ENCODE peak calls at places on chromosomes 6 and 20, in ten cellular contexts. L is nephron progenitor cell, B is GM06990, M is brain microvascular endothelial cell, U is A673, C is breast epithelium, D is left lung, S is HFF-Myc, E is IMR-90, N is pancreas. W is an unnamed sample.

GRCh38 chr6:137588472-137588871 is 94.3 kb upstream of the OLIG3 start:
- DNase-seq in L (no peak), B (no peak), M (no peak), U (peak; percentile 3), C (no peak), D (no peak), S (no peak), E (no peak), N (no peak), W (no peak)

GRCh38 chr6:2756687-2757224 is 6.0 kb upstream of the MYLK4 start:
- DNase-seq in L (no peak), B (no peak), M (no peak), U (no peak), C (no peak), D (no peak), S (no peak), E (peak; percentile 60), N (no peak), W (no peak)

GRCh38 chr6:137791281-137792159 is 75.5 kb upstream of the TNFAIP3 start:
- DNase-seq in L (no peak), B (no peak), M (no peak), U (no peak), C (no peak), D (no peak), S (no peak), E (no peak), N (no peak), W (no peak)

GRCh38 chr20:51160011-51160410 is 137.1 kb upstream of the KCNG1 start:
- DNase-seq in L (no peak), B (no peak), M (no peak), U (no peak), C (no peak), D (no peak), S (no peak), E (no peak), N (no peak), W (no peak)

GRCh38 chr6:100979269-100979668 is 98.1 kb upstream of the ASCC3 start:
- DNase-seq in L (peak; percentile 2), B (no peak), M (no peak), U (no peak), C (no peak), D (no peak), S (no peak), E (no peak), N (no peak), W (no peak)

GRCh38 chr20:2799688-2800589 is 488 bp downstream of the CPXM1 start:
- DNase-seq in L (peak; percentile 33), B (no peak), M (no peak), U (peak; percentile 36), C (no peak), D (no peak), S (no peak), E (peak; percentile 7), N (no peak), W (no peak)

GRCh38 chr20:58524814-58525213 is 9.6 kb upstream of the APCDD1L start:
- DNase-seq in L (no peak), B (no peak), M (no peak), U (no peak), C (no peak), D (no peak), S (peak; percentile 36), E (peak; percentile 85), N (no peak), W (no peak)

GRCh38 chr6:43178951-43179830 is 2.8 kb upstream of the CUL9 start:
- DNase-seq in L (no peak), B (no peak), M (no peak), U (no peak), C (no peak), D (no peak), S (no peak), E (no peak), N (no peak), W (no peak)

GRCh38 chr6:124282541-124282940 is 478.9 kb downstream of the NKAIN2 start:
- DNase-seq in L (no peak), B (no peak), M (no peak), U (no peak), C (no peak), D (no peak), S (no peak), E (no peak), N (no peak), W (no peak)

GRCh38 chr6:7172605-7173185 is 64.9 kb downstream of the RREB1 start:
- DNase-seq in L (no peak), B (no peak), M (peak; percentile 52), U (no peak), C (no peak), D (no peak), S (no peak), E (peak; percentile 63), N (peak; percentile 61), W (no peak)

GRCh38 chr20:63842258-63842657 is 11.2 kb upstream of the ZBTB46 start:
- DNase-seq in L (no peak), B (no peak), M (no peak), U (no peak), C (no peak), D (no peak), S (no peak), E (no peak), N (no peak), W (no peak)

GRCh38 chr6:132964868-132965382 is 150.6 kb downstream of the RPS12 start:
- DNase-seq in L (no peak), B (no peak), M (peak; percentile 9), U (no peak), C (no peak), D (no peak), S (no peak), E (peak; percentile 18), N (no peak), W (no peak)

GRCh38 chr6:52399511-52400315 is 20.4 kb upstream of the EFHC1 start:
- DNase-seq in L (peak; percentile 27), B (no peak), M (peak; percentile 49), U (peak; percentile 58), C (no peak), D (no peak), S (no peak), E (peak; percentile 70), N (no peak), W (no peak)

GRCh38 chr6:148885920-148886845 is 139.4 kb downstream of the UST start:
- DNase-seq in L (no peak), B (no peak), M (no peak), U (peak; percentile 50), C (no peak), D (no peak), S (no peak), E (no peak), N (no peak), W (no peak)

DNA sequence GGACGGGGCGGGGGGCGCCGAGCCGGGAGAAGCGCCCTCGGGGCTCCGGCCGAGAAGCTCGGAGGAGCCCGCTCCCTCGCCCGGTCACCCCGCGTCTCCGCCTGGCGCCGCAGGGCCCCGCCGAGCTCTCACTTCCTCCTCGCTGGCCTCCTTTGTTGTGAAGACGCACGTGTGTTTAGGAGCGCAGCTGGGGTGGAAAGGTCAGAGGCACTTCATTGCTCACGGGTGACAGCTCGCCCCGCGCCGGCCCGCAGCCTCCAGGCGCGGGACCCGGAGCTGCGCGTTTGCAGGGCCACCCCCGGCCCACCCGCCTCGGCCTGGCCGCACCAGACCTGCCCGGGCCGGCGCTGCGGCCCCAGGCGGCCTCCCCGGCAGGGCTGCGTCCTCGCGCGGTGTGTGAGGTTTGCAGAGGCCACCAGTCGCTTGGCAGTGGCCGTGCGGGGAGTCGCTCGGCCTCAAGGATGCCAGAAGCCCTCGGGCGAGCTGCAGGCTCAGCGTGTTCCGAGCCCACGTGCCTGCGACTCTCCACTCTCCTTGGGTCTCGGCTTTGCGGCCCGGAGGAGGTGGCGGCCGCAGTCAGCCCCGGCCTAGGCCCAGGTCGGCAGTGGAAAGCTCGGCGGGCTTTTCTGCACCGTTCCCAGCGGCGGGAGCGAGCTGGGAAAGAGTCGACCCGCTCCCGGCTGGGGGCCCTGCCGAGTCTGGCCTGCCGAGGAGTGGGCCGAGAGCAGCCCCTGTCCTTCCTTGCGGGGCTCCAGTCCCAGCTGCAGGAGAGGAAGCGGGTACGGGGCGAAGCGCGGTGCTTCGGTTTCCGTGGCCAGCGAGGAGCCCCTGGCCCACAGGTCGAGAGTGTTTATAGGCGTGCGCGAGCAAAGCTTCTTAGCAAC is 5.3 kb downstream of the FOXC1 start:
- DNase-seq in L (peak; percentile 68), B (no peak), M (no peak), U (no peak), C (no peak), D (no peak), S (no peak), E (no peak), N (no peak), W (no peak)
- TF ChIP-seq CTCF in L (no peak), B (no peak), M (no peak), U (no peak), C (no peak), D (no peak), S (no peak), E (no peak), N (no peak), W (no peak)

DNA sequence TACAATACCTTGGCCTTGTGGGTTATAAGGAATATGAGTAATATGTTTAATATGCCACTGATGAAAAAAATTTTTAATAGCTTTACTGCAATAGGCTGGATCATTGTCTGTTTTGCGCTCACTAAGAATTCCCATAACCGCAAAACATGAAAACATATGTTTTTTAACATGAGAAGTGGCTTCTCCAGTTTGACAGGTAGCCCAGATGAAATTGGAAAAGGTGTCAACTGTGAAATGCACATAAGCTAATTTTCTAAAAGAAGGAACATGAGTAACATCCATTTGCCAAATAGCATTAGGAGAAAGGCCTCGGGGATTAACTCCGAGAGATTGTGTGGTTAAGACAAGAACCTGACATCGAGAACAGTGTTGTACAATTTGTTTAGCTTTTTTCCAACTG is 4.9 kb downstream of the GLYATL3 start:
- DNase-seq in L (no peak), B (no peak), M (no peak), U (no peak), C (no peak), D (no peak), S (no peak), E (no peak), N (no peak), W (no peak)
- TF ChIP-seq CTCF in L (no peak), B (no peak), M (no peak), U (no peak), C (no peak), D (no peak), S (no peak), E (no peak), N (no peak), W (no peak)

GRCh38 chr20:8443464-8444072 is 311.5 kb downstream of the PLCB1 start:
- DNase-seq in L (no peak), B (no peak), M (no peak), U (peak; percentile 15), C (no peak), D (no peak), S (no peak), E (no peak), N (no peak), W (no peak)
- TF ChIP-seq CTCF in L (no peak), B (no peak), M (no peak), U (peak; percentile 30), C (no peak), D (no peak), S (no peak), E (no peak), N (no peak), W (no peak)

DNA sequence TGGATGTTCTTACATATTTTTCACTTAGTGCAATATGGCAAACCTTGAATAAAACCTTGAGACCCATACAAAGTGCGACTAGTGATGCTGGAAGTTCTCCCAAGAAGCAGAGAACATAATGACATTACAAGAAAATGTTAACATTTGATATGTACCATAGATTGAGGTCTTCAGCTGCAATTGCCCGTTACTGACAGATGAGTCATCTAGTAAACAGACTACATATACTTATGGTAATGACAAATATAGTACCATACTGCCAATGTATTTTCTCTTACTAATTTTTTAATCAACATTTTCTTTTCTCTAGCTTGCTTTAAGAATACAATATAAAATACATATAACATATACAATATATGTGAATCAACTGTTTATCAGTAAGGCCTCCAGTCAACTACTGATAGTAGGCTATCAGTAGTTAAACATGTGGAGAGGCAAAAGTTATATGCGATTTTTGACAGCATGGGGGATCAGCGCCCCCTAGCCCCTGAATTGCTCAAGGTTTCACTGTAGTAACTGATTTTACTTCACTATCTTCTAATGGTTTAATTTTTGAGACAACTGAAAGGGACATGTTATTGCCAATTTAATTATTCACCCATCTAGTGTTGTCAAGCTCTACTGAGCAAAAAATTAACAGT is 166.7 kb upstream of the ADGRB3 start:
- DNase-seq in L (peak; percentile 6), B (no peak), M (no peak), U (peak; percentile 44), C (no peak), D (no peak), S (no peak), E (no peak), N (no peak), W (no peak)
- TF ChIP-seq CTCF in L (peak; percentile 51), B (peak; percentile 21), M (peak; percentile 65), U (peak; percentile 73), C (no peak), D (no peak), S (no peak), E (no peak), N (no peak), W (no peak)